ENCODE peak calls at places on chromosome 12, in five cellular contexts. I, K, J, H and O are unnamed samples.
A peak's percentile ranks its signal among the peaks of the same experiment; 100 is the strongest.

GRCh38 chr12:47458273-47458672 is 247.6 kb downstream of the RPAP3 start:
- DNase-seq in I (no peak), H (no peak), K (no peak), J (no peak), O (no peak)

GRCh38 chr12:43579240-43579639 is 27.2 kb upstream of the ADAMTS20 start:
- DNase-seq in I (no peak), K (no peak), H (no peak), J (no peak), O (no peak)

GRCh38 chr12:69151254-69151751 is 88.1 kb upstream of the CPSF6 start:
- DNase-seq in K (no peak), I (no peak), J (no peak), H (no peak), O (no peak)

GRCh38 chr12:53498235-53498630 is 1.0 kb downstream of the MAP3K12 start:
- DNase-seq in J (no peak), K (no peak), I (no peak), H (no peak), O (no peak)

GRCh38 chr12:48126953-48127630 is 7.9 kb downstream of the PFKM start:
- DNase-seq in K (no peak), I (no peak), H (no peak), J (no peak), O (no peak)

GRCh38 chr12:38056701-38057689 is 259.6 kb upstream of the ALG10B start:
- DNase-seq in I (no peak), H (no peak), K (no peak), J (no peak), O (no peak)

GRCh38 chr12:123780956-123781355 is 18.9 kb downstream of the DNAH10 start:
- DNase-seq in I (no peak), K (peak; percentile 24), H (no peak), J (no peak), O (no peak)

GRCh38 chr12:22231836-22232235 is 102.7 kb downstream of the ST8SIA1 start:
- DNase-seq in I (no peak), J (no peak), H (no peak), K (no peak), O (no peak)

GRCh38 chr12:30203981-30204380 is 420.2 kb upstream of the TMTC1 start:
- DNase-seq in H (no peak), K (peak; percentile 32), J (no peak), I (no peak), O (peak; percentile 42)

GRCh38 chr12:76523408-76523807 is 36.2 kb downstream of the OSBPL8 start:
- DNase-seq in K (no peak), J (no peak), H (no peak), I (no peak), O (no peak)

GRCh38 chr12:34605955-34606748 is 583.9 kb downstream of the ALG10 start:
- DNase-seq in K (no peak), I (no peak), J (no peak), H (no peak), O (no peak)

GRCh38 chr12:123942277-123942653 is 30.4 kb downstream of the CCDC92 start:
- DNase-seq in K (peak; percentile 13), I (peak; percentile 48), J (no peak), H (no peak), O (peak; percentile 36)

GRCh38 chr12:42213023-42213422 is 25.0 kb downstream of the YAF2 start:
- DNase-seq in J (no peak), K (no peak), I (no peak), H (no peak), O (no peak)

GRCh38 chr12:11877102-11877826 is 193.5 kb upstream of the BCL2L14 start:
- DNase-seq in H (no peak), J (no peak), K (no peak), I (no peak), O (no peak)

GRCh38 chr12:127780881-127781280 is 486.1 kb upstream of the TMEM132C start:
- DNase-seq in J (no peak), H (no peak), I (no peak), K (no peak), O (no peak)

GRCh38 chr12:57886590-57887363 is 40.2 kb upstream of the CTDSP2 start:
- DNase-seq in I (no peak), J (no peak), K (no peak), H (no peak), O (no peak)

GRCh38 chr12:131736807-131737484 is 26.1 kb downstream of the SFSWAP start:
- DNase-seq in J (no peak), K (no peak), H (no peak), I (no peak), O (no peak)

GRCh38 chr12:65673732-65674131 is 150.6 kb upstream of the HMGA2 start:
- DNase-seq in H (no peak), I (peak; percentile 24), J (no peak), K (no peak), O (no peak)

GRCh38 chr12:130456375-130457199 is 118.9 kb downstream of the PIWIL1 start:
- DNase-seq in H (peak; percentile 12), I (no peak), K (peak; percentile 39), J (no peak), O (peak; percentile 48)

GRCh38 chr12:95790912-95791849 is 617 bp upstream of the NTN4 start:
- DNase-seq in I (no peak), H (no peak), J (peak; percentile 37), K (peak; percentile 8), O (peak; percentile 40)

GRCh38 chr12:31929140-31929526 is 30.1 kb upstream of the RESF1 start:
- DNase-seq in H (no peak), K (no peak), I (no peak), J (no peak), O (no peak)

GRCh38 chr12:119417440-119417839 is 82.9 kb downstream of the CCDC60 start:
- DNase-seq in K (no peak), I (no peak), J (no peak), H (no peak), O (no peak)

GRCh38 chr12:76784600-76785051 is 20.7 kb downstream of the ZDHHC17 start:
- DNase-seq in K (no peak), H (no peak), I (peak; percentile 64), J (no peak), O (no peak)

GRCh38 chr12:100024974-100025555 is 40.3 kb upstream of the ANKS1B start:
- DNase-seq in K (no peak), I (no peak), H (no peak), J (no peak), O (no peak)

GRCh38 chr12:75781532-75782046 is 250.0 kb downstream of the PHLDA1 start:
- DNase-seq in I (no peak), K (no peak), H (no peak), J (no peak), O (no peak)

GRCh38 chr12:106315523-106315922 is 13.0 kb downstream of the TCP11L2 start:
- DNase-seq in I (no peak), H (no peak), K (no peak), J (no peak), O (no peak)

GRCh38 chr12:16950041-16950677 is 344.2 kb upstream of the LMO3 start:
- DNase-seq in K (no peak), H (no peak), I (no peak), J (no peak), O (no peak)

GRCh38 chr12:131390408-131391100 is 320.3 kb upstream of the SFSWAP start:
- DNase-seq in I (no peak), K (no peak), H (no peak), J (no peak), O (no peak)

GRCh38 chr12:106248849-106249371 is 1.1 kb upstream of the CKAP4 start:
- DNase-seq in I (no peak), J (peak; percentile 60), H (no peak), K (peak; percentile 30), O (no peak)

GRCh38 chr12:68749443-68749842 is 3.5 kb downstream of the SLC35E3 start:
- DNase-seq in H (no peak), K (no peak), J (no peak), I (no peak), O (no peak)